ENCODE peak calls at places on chromosomes 2 and 18, in eight cellular contexts. K is K562, E is Peyer's patch, V is adrenal gland, Y is HCT116, M is body of pancreas, X is heart left ventricle, C is uterus. N is an unnamed sample. For H3K9me3, the result is how much of the 10 kb centered on the place peaks cover.

GRCh38 chr2:158321264-158321663 is 135.3 kb downstream of the CCDC148 start:
- DNase-seq in C (no peak), K (no peak), X (no peak), E (no peak), M (no peak), V (peak), Y (peak), N (no peak)

GRCh38 chr18:1370552-1370951 is 465.9 kb downstream of the ADCYAP1 start:
- DNase-seq in V (no peak), Y (no peak), M (no peak), C (no peak), K (no peak), X (no peak), E (no peak), N (no peak)

GRCh38 chr2:14492920-14493503 is 139.5 kb upstream of the LRATD1 start:
- DNase-seq in X (no peak), C (no peak), V (no peak), E (no peak), K (no peak), M (no peak), Y (no peak), N (no peak)

GRCh38 chr18:44320619-44321460 is 359.8 kb upstream of the SETBP1 start:
- DNase-seq in X (no peak), E (no peak), C (no peak), V (no peak), K (no peak), M (no peak), Y (no peak), N (no peak)

GRCh38 chr18:76565238-76566173 is 70.5 kb upstream of the ZNF516 start:
- DNase-seq in Y (no peak), V (peak), M (peak), K (peak), C (peak), X (peak), E (no peak), N (peak)

GRCh38 chr2:168692132-168692762 is 110.2 kb upstream of the NOSTRIN start:
- DNase-seq in K (no peak), E (no peak), Y (no peak), M (no peak), X (no peak), V (no peak), C (no peak), N (no peak)

GRCh38 chr2:36618381-36618780 is 20.4 kb upstream of the FEZ2 start:
- DNase-seq in M (peak), V (peak), Y (peak), K (peak), C (no peak), E (no peak), X (no peak), N (no peak)

GRCh38 chr18:13159579-13159978 is 59.0 kb upstream of the LDLRAD4 start:
- DNase-seq in V (peak), K (peak), C (no peak), X (no peak), M (peak), E (no peak), Y (peak), N (no peak)

GRCh38 chr2:182197529-182197928 is 211.9 kb downstream of the PPP1R1C start:
- DNase-seq in Y (no peak), C (no peak), E (no peak), X (no peak), M (no peak), K (no peak), V (no peak), N (no peak)

GRCh38 chr2:160703648-160704585 is 210.3 kb upstream of the RBMS1 start:
- DNase-seq in K (no peak), E (no peak), V (peak), C (no peak), Y (no peak), M (peak), X (no peak), N (no peak)

GRCh38 chr2:160697817-160698216 is 204.2 kb upstream of the RBMS1 start:
- DNase-seq in E (no peak), X (no peak), V (no peak), Y (no peak), C (no peak), K (no peak), M (no peak), N (no peak)

GRCh38 chr2:160700415-160700814 is 206.8 kb upstream of the RBMS1 start:
- DNase-seq in E (no peak), K (no peak), C (no peak), V (no peak), X (no peak), M (no peak), Y (no peak), N (no peak)

GRCh38 chr2:160700006-160700405 is 206.4 kb upstream of the RBMS1 start:
- DNase-seq in V (no peak), Y (no peak), C (no peak), M (no peak), E (no peak), K (no peak), X (no peak), N (no peak)

DNA sequence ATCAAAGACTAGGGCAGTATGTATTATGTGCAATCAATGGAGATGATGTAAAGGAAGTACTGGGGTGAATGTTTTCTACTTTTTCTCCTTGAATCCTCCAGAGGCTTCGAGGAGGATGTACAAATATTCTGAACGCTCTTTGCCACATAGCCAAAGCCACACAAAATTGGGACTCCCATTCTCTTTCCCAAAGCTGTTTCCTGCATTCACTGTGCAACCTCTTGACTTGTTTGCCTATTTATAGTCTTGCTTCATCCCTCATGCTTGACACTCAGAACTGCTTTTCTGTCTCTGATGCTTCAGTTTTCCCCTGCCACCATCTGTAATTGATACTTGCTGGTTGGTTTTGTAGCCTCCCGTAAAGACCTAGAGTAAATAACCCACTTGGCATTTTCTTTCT is 208.2 kb upstream of the RBMS1 start:
- DNase-seq in X (no peak), C (no peak), M (no peak), Y (no peak), E (no peak), V (no peak), K (no peak), N (no peak)
- H3K4me3 ChIP-seq in X (no peak), C (no peak), M (no peak), Y (no peak), E (no peak), V (no peak), K (no peak), N (no peak)

DNA sequence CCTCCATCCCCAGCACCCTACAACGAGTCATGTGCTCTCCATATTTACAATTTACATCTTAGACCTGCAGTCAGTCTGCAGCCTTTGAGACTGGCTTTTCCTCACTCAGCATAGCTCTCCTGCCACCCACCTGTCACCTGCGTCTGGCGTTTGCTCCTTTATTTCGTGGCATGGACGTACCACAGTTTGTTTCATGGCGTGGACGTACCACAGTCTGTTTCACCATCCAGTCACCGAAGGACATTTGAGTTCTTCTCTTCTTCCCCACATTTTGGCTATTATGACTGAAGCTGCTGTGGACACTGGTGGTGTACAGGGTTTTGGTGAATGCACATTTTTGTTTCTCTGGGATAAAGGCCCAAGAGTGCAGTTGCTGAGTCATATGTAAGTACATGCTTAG is 141.8 kb upstream of the CTDP1 start:
- DNase-seq in X (peak), E (no peak), K (no peak), C (peak), V (no peak), M (no peak), Y (no peak), N (no peak)
- TF ChIP-seq POLR2A in X (no peak), E (no peak), K (no peak), C (no peak), V (no peak), M (no peak), Y (no peak), N (no peak)

GRCh38 chr2:229412686-229413085 is 141.6 kb upstream of the PID1 start:
- DNase-seq in C (no peak), X (no peak), M (no peak), V (no peak), K (no peak), Y (no peak), E (no peak), N (no peak)
- H3K9me3 ChIP-seq in C (under half), X (under half), M (under half), V (under half), K (under half), Y (under half), E (under half), N (under half)

GRCh38 chr18:26656401-26656943 is 108.1 kb upstream of the KCTD1 start:
- DNase-seq in Y (no peak), K (no peak), C (peak), E (no peak), V (peak), X (peak), M (no peak), N (no peak)
- H3K4me3 ChIP-seq in Y (peak), K (no peak), C (peak), E (peak), V (no peak), X (peak), M (peak), N (peak)

GRCh38 chr2:85949280-85949679 is 60.5 kb upstream of the ST3GAL5 start:
- DNase-seq in X (peak), K (no peak), Y (no peak), C (no peak), V (peak), M (peak), E (no peak), N (no peak)
- TF ChIP-seq POLR2A in X (no peak), K (no peak), Y (no peak), C (no peak), V (no peak), M (peak), E (no peak), N (no peak)

DNA sequence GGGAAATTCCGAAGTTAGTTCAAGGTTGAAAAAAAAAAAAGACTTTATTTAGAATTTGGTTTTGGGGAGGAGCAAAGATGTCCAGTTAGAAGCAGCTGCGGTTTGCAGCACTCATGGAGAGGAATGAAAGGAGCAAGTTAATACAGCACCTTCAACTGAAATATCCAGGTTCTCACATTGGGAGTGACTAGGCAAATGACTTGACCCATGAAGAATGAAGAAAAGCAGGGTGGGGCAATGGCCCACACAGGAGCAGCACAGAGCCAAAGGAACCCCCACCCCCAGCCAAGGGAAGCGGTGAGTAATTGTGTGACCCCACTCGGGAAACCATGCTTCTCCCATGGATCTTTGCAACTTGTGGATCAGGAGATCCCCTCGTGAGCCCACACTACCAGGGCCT is 32.8 kb downstream of the ZNF892 start:
- DNase-seq in M (no peak), E (no peak), X (no peak), V (no peak), Y (no peak), C (no peak), K (no peak), N (no peak)
- H3K9me3 ChIP-seq in M (under half), E (under half), X (under half), V (under half), Y (under half), C (under half), K (under half), N (under half)

GRCh38 chr2:150127271-150127990 is 360.0 kb downstream of the RND3 start:
- DNase-seq in C (no peak), Y (no peak), M (no peak), X (no peak), V (no peak), E (no peak), K (no peak), N (no peak)

GRCh38 chr2:150125708-150126107 is 361.8 kb downstream of the RND3 start:
- DNase-seq in E (no peak), K (no peak), M (peak), C (no peak), V (no peak), X (no peak), Y (no peak), N (no peak)

GRCh38 chr2:150127995-150128394 is 359.5 kb downstream of the RND3 start:
- DNase-seq in M (no peak), X (no peak), K (no peak), E (no peak), Y (no peak), V (no peak), C (no peak), N (no peak)

GRCh38 chr2:150126143-150126725 is 361.2 kb downstream of the RND3 start:
- DNase-seq in X (no peak), K (no peak), Y (no peak), E (no peak), C (no peak), M (no peak), V (no peak), N (no peak)

DNA sequence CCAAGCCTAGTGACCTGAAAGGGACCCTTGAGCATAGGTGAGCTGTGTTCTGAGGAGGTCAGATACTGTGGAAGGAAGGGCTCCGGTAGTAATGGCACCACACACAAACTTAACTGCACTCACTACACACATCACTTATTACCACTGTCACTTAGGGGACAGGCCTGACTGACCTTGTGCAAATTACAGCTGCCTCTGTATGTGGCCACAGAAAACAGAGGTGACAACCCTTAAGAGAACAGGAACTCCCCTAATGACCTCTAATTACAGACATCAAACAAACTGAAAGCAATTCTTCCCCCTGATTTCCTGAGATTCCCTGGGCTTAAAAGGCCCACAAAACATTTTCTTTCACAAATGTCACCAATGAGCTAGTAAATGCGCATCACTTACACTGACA is 360.6 kb downstream of the RND3 start:
- DNase-seq in M (no peak), K (no peak), X (no peak), C (no peak), E (no peak), Y (no peak), V (no peak), N (no peak)
- H3K4me3 ChIP-seq in M (no peak), K (no peak), X (no peak), C (no peak), E (no peak), Y (no peak), V (no peak), N (no peak)

DNA sequence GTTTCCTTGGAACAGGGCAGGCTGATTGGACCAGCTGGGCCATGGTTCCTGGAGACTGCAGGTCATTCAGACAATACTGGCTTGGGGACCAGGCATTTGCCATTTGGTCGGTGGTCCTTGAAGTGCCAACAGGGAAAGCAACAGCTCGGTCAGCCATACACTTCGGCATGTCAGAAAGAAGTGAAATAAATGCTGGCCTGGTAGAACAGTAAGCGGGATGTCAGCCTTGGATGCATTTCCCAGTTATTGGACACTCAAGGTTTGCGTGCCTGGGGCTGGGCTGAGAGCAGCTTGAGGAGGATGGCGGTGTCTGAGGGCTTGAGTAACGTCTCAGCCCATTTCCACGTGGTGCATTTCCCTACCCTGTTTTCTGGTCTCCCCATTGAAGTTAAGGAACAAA is 75.4 kb downstream of the NCK2 start:
- DNase-seq in X (no peak), Y (no peak), E (no peak), V (no peak), M (no peak), C (no peak), K (no peak), N (no peak)
- TF ChIP-seq POLR2A in X (no peak), Y (no peak), E (no peak), V (no peak), M (no peak), C (no peak), K (no peak), N (no peak)